ENCODE peak calls at places on chromosomes 4 and X, in nine cellular contexts. Y, Q, W, M, F, V, G, K and O are unnamed samples.

GRCh38 chr4:73187325-73187724 is 71.3 kb downstream of the ANKRD17 start:
- DNase-seq in V (no peak), G (peak), K (no peak), Y (no peak), Q (no peak), M (no peak), F (no peak), W (no peak), O (no peak)

GRCh38 chrX:38678217-38678616 is 116.9 kb downstream of the TSPAN7 start:
- DNase-seq in M (no peak), K (no peak), W (no peak), F (no peak), Q (no peak), V (no peak), G (no peak), Y (no peak), O (no peak)

GRCh38 chr4:75598390-75598789 is 31.9 kb downstream of the CDKL2 start:
- DNase-seq in V (no peak), W (peak), M (no peak), K (no peak), Y (no peak), G (no peak), Q (no peak), F (no peak), O (no peak)

GRCh38 chr4:67725981-67726380 is 25.0 kb upstream of the UBA6 start:
- DNase-seq in Q (no peak), K (no peak), F (no peak), Y (no peak), G (no peak), V (no peak), W (peak), M (no peak), O (no peak)

GRCh38 chr4:107603430-107603829 is 116.6 kb downstream of the PAPSS1 start:
- DNase-seq in M (no peak), W (no peak), G (no peak), Y (no peak), K (no peak), F (no peak), Q (no peak), V (no peak), O (no peak)

GRCh38 chr4:19686456-19686855 is 565.2 kb upstream of the SLIT2 start:
- DNase-seq in Q (no peak), V (no peak), Y (no peak), F (no peak), K (no peak), G (no peak), M (no peak), W (no peak), O (no peak)

GRCh38 chr4:113646456-113646809 is 115.1 kb downstream of the CAMK2D start:
- DNase-seq in F (no peak), G (peak), V (no peak), Y (no peak), M (no peak), W (peak), Q (no peak), K (no peak), O (no peak)

GRCh38 chrX:49842603-49843002 is 13.5 kb downstream of the PAGE4 start:
- DNase-seq in Y (no peak), V (no peak), W (no peak), G (no peak), M (no peak), K (no peak), Q (no peak), F (no peak), O (no peak)

GRCh38 chrX:101415180-101416130 is 7.4 kb downstream of the HNRNPH2 start:
- DNase-seq in V (peak), Q (peak), K (peak), W (peak), F (peak), Y (no peak), G (peak), M (peak), O (no peak)

GRCh38 chr4:174999407-174999806 is 81.2 kb downstream of the ADAM29 start:
- DNase-seq in Q (no peak), Y (no peak), G (peak), V (no peak), K (no peak), F (no peak), M (no peak), W (peak), O (no peak)

GRCh38 chrX:7283741-7284140 is 135.8 kb upstream of the PUDP start:
- DNase-seq in Y (no peak), G (no peak), M (no peak), W (peak), V (no peak), K (no peak), F (no peak), Q (no peak), O (no peak)

GRCh38 chr4:122917731-122918130 is 4.7 kb downstream of the NUDT6 start:
- DNase-seq in F (no peak), Y (no peak), M (no peak), K (no peak), G (no peak), V (no peak), W (no peak), Q (no peak), O (no peak)

GRCh38 chr4:147714575-147715401 is 17.1 kb upstream of the ARHGAP10 start:
- DNase-seq in Q (no peak), K (no peak), W (peak), G (peak), M (no peak), Y (no peak), V (no peak), F (no peak), O (no peak)

GRCh38 chrX:37796805-37797204 is 16.9 kb downstream of the CYBB start:
- DNase-seq in Q (no peak), M (no peak), Y (no peak), W (no peak), F (no peak), V (no peak), K (no peak), G (no peak), O (no peak)

GRCh38 chr4:135204311-135204710 is 1002.7 kb upstream of the PABPC4L start:
- DNase-seq in V (no peak), Y (no peak), G (no peak), W (no peak), K (no peak), M (no peak), Q (no peak), F (no peak), O (no peak)

GRCh38 chr4:7297881-7298280 is 105.5 kb downstream of the SORCS2 start:
- DNase-seq in F (no peak), M (no peak), Q (no peak), K (no peak), V (no peak), W (no peak), G (no peak), Y (no peak), O (no peak)

GRCh38 chr4:37793562-37793961 is 32.9 kb upstream of the PGM2 start:
- DNase-seq in F (no peak), K (no peak), Y (no peak), M (no peak), Q (no peak), V (peak), W (peak), G (peak), O (no peak)

GRCh38 chr4:139692300-139693012 is 26.8 kb downstream of the MGST2 start:
- DNase-seq in V (no peak), W (peak), K (no peak), M (no peak), G (no peak), Y (no peak), F (peak), Q (no peak), O (no peak)

GRCh38 chr4:151031831-151032605 is 16.9 kb upstream of the LRBA start:
- DNase-seq in G (peak), Y (no peak), K (peak), V (no peak), Q (no peak), W (peak), F (no peak), M (peak), O (no peak)

GRCh38 chr4:76571274-76571673 is 136.2 kb downstream of the SHROOM3 start:
- DNase-seq in W (no peak), G (no peak), K (no peak), F (no peak), Q (no peak), Y (no peak), V (no peak), M (no peak), O (no peak)

GRCh38 chr4:48258845-48259397 is 10.7 kb downstream of the TEC start:
- DNase-seq in W (no peak), M (no peak), K (no peak), Y (no peak), V (no peak), F (no peak), G (no peak), Q (no peak), O (no peak)

GRCh38 chrX:28205905-28206304 is 224.7 kb upstream of the DCAF8L1 start:
- DNase-seq in F (no peak), Q (no peak), Y (no peak), G (no peak), K (no peak), W (peak), M (no peak), V (no peak), O (no peak)

GRCh38 chr4:186699298-186699697 is 24.4 kb downstream of the FAT1 start:
- DNase-seq in W (peak), K (no peak), G (no peak), V (no peak), M (no peak), F (no peak), Q (no peak), Y (no peak), O (no peak)

GRCh38 chr4:16757080-16757521 is 141.3 kb downstream of the LDB2 start:
- DNase-seq in M (no peak), G (no peak), V (no peak), F (no peak), W (no peak), K (no peak), Y (no peak), Q (no peak), O (no peak)

GRCh38 chr4:88820723-88821368 is 123.2 kb upstream of the NAP1L5 start:
- DNase-seq in M (no peak), V (no peak), Y (no peak), Q (no peak), G (no peak), W (peak), F (no peak), K (no peak), O (no peak)

GRCh38 chrX:140661657-140662056 is 47.9 kb upstream of the LINC00632 start:
- DNase-seq in Q (no peak), V (no peak), W (peak), G (no peak), Y (no peak), K (no peak), F (no peak), M (no peak), O (no peak)